ENCODE peak calls at places on chromosomes 7 and 10, in seven cellular contexts. J, A, D, W, X, N and Z are unnamed samples.

GRCh38 chr7:131493559-131493958 is 62.9 kb downstream of the PODXL start:
- DNase-seq in J (no peak), A (no peak), D (no peak), W (no peak), X (no peak), N (no peak), Z (no peak)

GRCh38 chr7:107322015-107322414 is 147.8 kb upstream of the GPR22 start:
- DNase-seq in J (no peak), A (no peak), D (no peak), W (no peak), X (no peak), N (no peak), Z (no peak)

GRCh38 chr10:132946806-132947530 is 4.6 kb upstream of the CFAP46 start:
- DNase-seq in J (no peak), A (no peak), D (no peak), W (no peak), X (no peak), N (no peak), Z (no peak)

GRCh38 chr7:8216291-8216690 is 45.7 kb downstream of the ICA1 start:
- DNase-seq in J (no peak), A (no peak), D (no peak), W (no peak), X (no peak), N (no peak), Z (no peak)

GRCh38 chr10:6678211-6678803 is 98.2 kb upstream of the PRKCQ start:
- DNase-seq in J (peak; percentile 53), A (no peak), D (peak; percentile 52), W (peak; percentile 28), X (peak; percentile 49), N (no peak), Z (no peak)

GRCh38 chr7:18700147-18700546 is 204.6 kb downstream of the HDAC9 start:
- DNase-seq in J (peak; percentile 26), A (no peak), D (no peak), W (no peak), X (no peak), N (no peak), Z (no peak)

GRCh38 chr10:133592716-133593115 is 27.3 kb upstream of the SYCE1 start:
- DNase-seq in J (no peak), A (no peak), D (no peak), W (no peak), X (no peak), N (no peak), Z (no peak)

GRCh38 chr7:6438427-6438826 is 9.3 kb downstream of the DAGLB start:
- DNase-seq in J (no peak), A (no peak), D (no peak), W (no peak), X (no peak), N (no peak), Z (no peak)

GRCh38 chr7:123570390-123571182 is 13.0 kb upstream of the NDUFA5 start:
- DNase-seq in J (no peak), A (no peak), D (no peak), W (no peak), X (no peak), N (no peak), Z (no peak)

GRCh38 chr10:24320373-24320772 is 111.4 kb downstream of the KIAA1217 start:
- DNase-seq in J (no peak), A (no peak), D (no peak), W (no peak), X (no peak), N (no peak), Z (no peak)

GRCh38 chr10:101018118-101018599 is 12.8 kb downstream of the PDZD7 start:
- DNase-seq in J (peak; percentile 25), A (no peak), D (no peak), W (peak; percentile 34), X (no peak), N (no peak), Z (no peak)

GRCh38 chr10:36499696-36500095 is 625.7 kb upstream of the ANKRD30A start:
- DNase-seq in J (no peak), A (no peak), D (no peak), W (no peak), X (no peak), N (no peak), Z (no peak)

GRCh38 chr10:131570716-131571307 is 259.3 kb upstream of the TCERG1L start:
- DNase-seq in J (no peak), A (no peak), D (no peak), W (no peak), X (no peak), N (no peak), Z (no peak)

GRCh38 chr7:109926738-109927137 is 1164.2 kb upstream of the LRRN3 start:
- DNase-seq in J (no peak), A (no peak), D (no peak), W (no peak), X (no peak), N (no peak), Z (no peak)

GRCh38 chr10:70426835-70427234 is 14.6 kb downstream of the NODAL start:
- DNase-seq in J (no peak), A (no peak), D (no peak), W (no peak), X (no peak), N (no peak), Z (no peak)

GRCh38 chr10:24579448-24579847 is 144.2 kb downstream of the ARHGAP21 start:
- DNase-seq in J (no peak), A (no peak), D (no peak), W (no peak), X (no peak), N (no peak), Z (no peak)

GRCh38 chr10:103416436-103417147 is 20.2 kb downstream of the PDCD11 start:
- DNase-seq in J (peak; percentile 56), A (peak; percentile 50), D (peak; percentile 64), W (peak; percentile 60), X (peak; percentile 81), N (peak; percentile 19), Z (peak; percentile 39)

GRCh38 chr10:1358860-1359598 is 302.8 kb downstream of the WDR37 start:
- DNase-seq in J (no peak), A (no peak), D (no peak), W (no peak), X (no peak), N (no peak), Z (no peak)

GRCh38 chr10:46035923-46036849 is 5.8 kb upstream of the NCOA4 start:
- DNase-seq in J (no peak), A (no peak), D (peak; percentile 56), W (no peak), X (no peak), N (no peak), Z (no peak)

GRCh38 chr7:42065015-42065414 is 172.0 kb downstream of the GLI3 start:
- DNase-seq in J (no peak), A (no peak), D (no peak), W (no peak), X (no peak), N (no peak), Z (no peak)

GRCh38 chr10:130631139-130631864 is 495.1 kb downstream of the GLRX3 start:
- DNase-seq in J (no peak), A (no peak), D (no peak), W (peak; percentile 47), X (no peak), N (no peak), Z (no peak)

GRCh38 chr7:49099587-49100326 is 175.4 kb downstream of the CDC14C start:
- DNase-seq in J (no peak), A (no peak), D (no peak), W (no peak), X (no peak), N (no peak), Z (no peak)

GRCh38 chr10:98045785-98046389 is 15.5 kb upstream of the CRTAC1 start:
- DNase-seq in J (peak; percentile 61), A (peak; percentile 18), D (peak; percentile 61), W (peak; percentile 32), X (no peak), N (no peak), Z (peak; percentile 4)

GRCh38 chr10:62467509-62467908 is 93.3 kb downstream of the ZNF365 start:
- DNase-seq in J (no peak), A (no peak), D (no peak), W (peak; percentile 24), X (no peak), N (no peak), Z (no peak)

GRCh38 chr7:65731562-65732035 is 141.3 kb upstream of the VKORC1L1 start:
- DNase-seq in J (peak; percentile 68), A (no peak), D (no peak), W (peak; percentile 17), X (no peak), N (no peak), Z (no peak)

GRCh38 chr10:122310311-122311050 is 39.4 kb downstream of the BTBD16 start:
- DNase-seq in J (peak; percentile 15), A (no peak), D (peak; percentile 95), W (peak; percentile 38), X (no peak), N (no peak), Z (no peak)

GRCh38 chr7:100044719-100045118 is 4.9 kb upstream of the ZSCAN21 start:
- DNase-seq in J (no peak), A (no peak), D (peak; percentile 75), W (no peak), X (no peak), N (no peak), Z (no peak)

GRCh38 chr7:1457059-1457948 is 2.0 kb downstream of the MICALL2 start:
- DNase-seq in J (no peak), A (no peak), D (no peak), W (no peak), X (no peak), N (no peak), Z (no peak)

GRCh38 chr7:30364773-30365172 is 80.4 kb downstream of the ZNRF2 start:
- DNase-seq in J (no peak), A (no peak), D (no peak), W (no peak), X (no peak), N (no peak), Z (no peak)

GRCh38 chr7:74023037-74023436 is 4.9 kb upstream of the ELN start:
- DNase-seq in J (no peak), A (no peak), D (no peak), W (peak; percentile 51), X (no peak), N (no peak), Z (peak; percentile 25)
- TF ChIP-seq CTCF in J (no peak), A (peak; percentile 22), D (no peak), W (peak; percentile 36), X (peak; percentile 17), N (no peak), Z (peak; percentile 8)

GRCh38 chr7:85191383-85191782 is 4.5 kb upstream of the SEMA3D start:
- DNase-seq in J (no peak), A (peak; percentile 11), D (no peak), W (no peak), X (no peak), N (no peak), Z (no peak)
- TF ChIP-seq CTCF in J (peak; percentile 53), A (peak; percentile 19), D (peak; percentile 15), W (peak; percentile 36), X (peak; percentile 14), N (peak; percentile 38), Z (peak; percentile 38)

DNA sequence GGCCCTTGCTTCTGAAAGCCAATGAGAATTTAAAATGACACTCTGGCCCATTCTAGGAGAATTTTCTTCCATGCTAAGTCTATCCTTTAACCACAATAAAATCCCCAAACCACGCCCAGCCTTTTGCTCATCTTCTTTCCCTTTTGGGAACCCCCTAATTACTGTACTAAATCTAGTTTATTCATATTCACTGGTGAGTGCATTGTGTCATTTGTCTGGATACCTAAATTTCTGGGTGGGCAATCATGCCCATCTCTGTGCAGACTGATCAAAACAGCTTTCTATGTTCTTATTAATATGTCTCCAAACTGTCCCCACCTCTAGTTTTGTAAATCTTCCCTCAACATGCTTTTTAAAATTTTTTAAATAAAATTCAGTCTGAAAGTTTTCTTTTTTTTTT is 11.7 kb upstream of the CDK14 start:
- DNase-seq in J (no peak), A (no peak), D (no peak), W (no peak), X (no peak), N (no peak), Z (no peak)
- TF ChIP-seq CTCF in J (no peak), A (no peak), D (no peak), W (no peak), X (no peak), N (no peak), Z (no peak)

GRCh38 chr10:66586073-66586472 is 339.8 kb upstream of the LRRTM3 start:
- DNase-seq in J (peak; percentile 6), A (peak; percentile 5), D (no peak), W (peak; percentile 16), X (no peak), N (no peak), Z (no peak)
- TF ChIP-seq CTCF in J (peak; percentile 21), A (peak; percentile 32), D (no peak), W (peak; percentile 59), X (no peak), N (no peak), Z (no peak)